ENCODE peak calls at places on chromosome 5, in six cellular contexts. E, H, O, G, B and Y are unnamed samples.
A peak's percentile ranks its signal among the peaks of the same experiment; 100 is the strongest.

GRCh38 chr5:1479581-1480188 is 34.4 kb upstream of the SLC6A3 start:
- DNase-seq in O (no peak), B (no peak), E (peak; percentile 49), H (peak; percentile 87), G (peak; percentile 71), Y (no peak)

GRCh38 chr5:91311697-91312501 is 71.2 kb downstream of the ARRDC3 start:
- DNase-seq in E (peak; percentile 81), B (no peak), O (no peak), G (peak; percentile 30), H (peak; percentile 87), Y (peak; percentile 55)

GRCh38 chr5:27403248-27403882 is 365.0 kb upstream of the CDH9 start:
- DNase-seq in H (no peak), G (no peak), B (no peak), O (no peak), E (no peak), Y (no peak)

GRCh38 chr5:73288803-73289720 is 116.1 kb downstream of the TMEM174 start:
- DNase-seq in G (no peak), O (no peak), E (no peak), B (no peak), H (no peak), Y (no peak)

GRCh38 chr5:218457-219289 is 553 bp downstream of the SDHA start:
- DNase-seq in B (peak; percentile 60), O (no peak), G (no peak), E (peak; percentile 40), H (peak; percentile 79), Y (peak; percentile 47)

GRCh38 chr5:149337746-149338145 is 7.6 kb upstream of the GRPEL2 start:
- DNase-seq in B (no peak), H (no peak), G (no peak), E (no peak), O (peak; percentile 34), Y (no peak)

GRCh38 chr5:25128606-25129005 is 483.8 kb upstream of the CDH10 start:
- DNase-seq in G (no peak), H (no peak), O (no peak), B (no peak), E (no peak), Y (no peak)

GRCh38 chr5:85538362-85538761 is 1079.4 kb upstream of the COX7C start:
- DNase-seq in E (peak; percentile 2), H (no peak), O (no peak), G (no peak), B (no peak), Y (no peak)

GRCh38 chr5:181062631-181063030 is 22.6 kb downstream of the BTNL9 start:
- DNase-seq in G (no peak), E (no peak), H (no peak), O (no peak), B (no peak), Y (no peak)

GRCh38 chr5:105735704-105736103 is 1935.0 kb downstream of the EFNA5 start:
- DNase-seq in H (no peak), E (no peak), B (no peak), G (no peak), O (no peak), Y (no peak)

GRCh38 chr5:154397652-154398406 is 48.0 kb upstream of the SAP30L start:
- DNase-seq in H (no peak), E (no peak), B (no peak), O (no peak), G (no peak), Y (peak; percentile 76)

GRCh38 chr5:103402861-103403260 is 144.3 kb downstream of the MACIR start:
- DNase-seq in E (no peak), G (no peak), O (no peak), H (no peak), B (no peak), Y (no peak)

GRCh38 chr5:50751064-50751657 is 84.7 kb downstream of the PARP8 start:
- DNase-seq in H (no peak), O (peak; percentile 8), G (peak; percentile 2), E (peak; percentile 72), B (no peak), Y (no peak)

GRCh38 chr5:180348316-180348715 is 4.8 kb downstream of the GFPT2 start:
- DNase-seq in G (no peak), H (no peak), O (no peak), E (no peak), B (no peak), Y (no peak)

GRCh38 chr5:85441853-85442252 is 1057.2 kb upstream of the EDIL3 start:
- DNase-seq in H (no peak), O (no peak), G (no peak), E (no peak), B (no peak), Y (no peak)